ENCODE peak calls at places on chromosome 19, in four cellular contexts. Z, E, J and G are unnamed samples.

GRCh38 chr19:956747-957451 is 27.2 kb upstream of the WDR18 start:
- DNase-seq in J (peak), E (peak), Z (peak), G (no peak)

GRCh38 chr19:13262450-13262849 is 112.2 kb downstream of the IER2 start:
- DNase-seq in J (peak), E (no peak), Z (peak), G (peak)

GRCh38 chr19:6278740-6279619 is 795 bp downstream of the MLLT1 start:
- DNase-seq in Z (no peak), E (no peak), J (no peak), G (peak)

GRCh38 chr19:13135068-13136062 is 14.8 kb downstream of the STX10 start:
- DNase-seq in J (no peak), E (no peak), Z (no peak), G (no peak)

GRCh38 chr19:23328211-23328610 is 67.1 kb downstream of the ZNF91 start:
- DNase-seq in E (no peak), Z (no peak), J (no peak), G (no peak)

GRCh38 chr19:1266116-1266817 is 2.9 kb upstream of the CIRBP start:
- DNase-seq in J (peak), E (peak), Z (peak), G (peak)

GRCh38 chr19:29303035-29303706 is 90.2 kb upstream of the UQCRFS1 start:
- DNase-seq in Z (no peak), E (no peak), J (no peak), G (no peak)

GRCh38 chr19:8210660-8211101 is 1.5 kb downstream of the CERS4 start:
- DNase-seq in Z (no peak), E (no peak), J (no peak), G (no peak)

GRCh38 chr19:41309225-41310030 is 544 bp upstream of the CCDC97 start:
- DNase-seq in Z (peak), J (peak), E (no peak), G (no peak)

GRCh38 chr19:47028372-47028672 is 8.7 kb downstream of the NPAS1 start:
- DNase-seq in J (no peak), E (no peak), Z (no peak), G (no peak)

GRCh38 chr19:40629346-40629745 is 28.2 kb downstream of the LTBP4 start:
- DNase-seq in J (no peak), Z (no peak), E (no peak), G (no peak)

GRCh38 chr19:13748169-13748884 is 16.0 kb upstream of the MRI1 start:
- DNase-seq in Z (no peak), E (no peak), J (peak), G (peak)

GRCh38 chr19:48501961-48502719 is 9.5 kb downstream of the LMTK3 start:
- DNase-seq in E (peak), J (peak), Z (peak), G (no peak)

GRCh38 chr19:48686103-48686502 is 9.7 kb upstream of the FUT2 start:
- DNase-seq in E (no peak), Z (no peak), J (no peak), G (no peak)

GRCh38 chr19:28009696-28010095 is 1203.3 kb downstream of the UQCRFS1 start:
- DNase-seq in E (peak), J (peak), Z (no peak), G (no peak)

GRCh38 chr19:8638078-8638619 is 7.7 kb downstream of the NFILZ start:
- DNase-seq in Z (no peak), J (peak), E (no peak), G (no peak)

GRCh38 chr19:55209430-55210119 is at the start of gene PTPRH:
- DNase-seq in Z (no peak), E (no peak), J (no peak), G (no peak)

GRCh38 chr19:44904426-44904994 is 1.1 kb upstream of the APOE start:
- DNase-seq in J (no peak), E (no peak), Z (peak), G (no peak)

GRCh38 chr19:48660854-48661731 is 11.7 kb downstream of the NTN5 start:
- DNase-seq in J (peak), Z (peak), E (no peak), G (peak)

GRCh38 chr19:41871573-41872383 is 5.3 kb upstream of the CD79A start:
- DNase-seq in J (peak), Z (peak), E (peak), G (no peak)

GRCh38 chr19:55253842-55254624 is 4.8 kb downstream of the PPP6R1 start:
- DNase-seq in J (no peak), Z (no peak), E (no peak), G (no peak)

GRCh38 chr19:51891193-51891747 is 3.5 kb upstream of the ZNF577 start:
- DNase-seq in J (no peak), Z (no peak), E (no peak), G (no peak)

GRCh38 chr19:48836089-48837017 is at the start of gene HSD17B14:
- DNase-seq in J (peak), E (peak), Z (peak), G (no peak)

GRCh38 chr19:36488118-36488815 is 1.1 kb downstream of the ZNF566 start:
- DNase-seq in E (no peak), Z (no peak), J (peak), G (peak)

GRCh38 chr19:13051581-13052165 is 51.0 kb downstream of the LYL1 start:
- DNase-seq in E (peak), Z (peak), J (peak), G (no peak)

GRCh38 chr19:46579286-46579944 is 21.7 kb upstream of the CALM3 start:
- DNase-seq in Z (peak), J (peak), E (no peak), G (peak)

GRCh38 chr19:46613525-46613924 is 11.4 kb downstream of the PTGIR start:
- DNase-seq in J (no peak), Z (no peak), E (no peak), G (no peak)

GRCh38 chr19:57803594-57804325 is 11.0 kb downstream of the ZNF552 start:
- DNase-seq in J (peak), Z (peak), E (peak), G (peak)

GRCh38 chr19:812049-812816 is 9.5 kb downstream of the PLPPR3 start:
- DNase-seq in Z (no peak), J (no peak), E (peak), G (no peak)